ENCODE peak calls at places on chromosomes 2 and 18, in four cellular contexts. Y is HepG2, N is GM12878, V is WTC11. J is an unnamed sample.

GRCh38 chr2:111982822-111983221 is 72.2 kb upstream of the TMEM87B start:
- DNase-seq in Y (no peak), V (no peak), N (no peak), J (no peak)

GRCh38 chr2:101961287-101962242 is 30.2 kb upstream of the IL1R2 start:
- DNase-seq in N (no peak), V (no peak), Y (peak), J (no peak)

GRCh38 chr2:55087930-55088329 is 37.7 kb upstream of the RTN4 start:
- DNase-seq in Y (no peak), N (no peak), V (no peak), J (peak)

GRCh38 chr2:152200101-152200500 is 24.5 kb upstream of the STAM2 start:
- DNase-seq in V (no peak), Y (no peak), N (no peak), J (no peak)

GRCh38 chr2:207883002-207883780 is 113.5 kb upstream of the FZD5 start:
- DNase-seq in N (no peak), V (no peak), Y (no peak), J (no peak)

GRCh38 chr18:59303656-59304055 is 14.8 kb downstream of the CPLX4 start:
- DNase-seq in N (no peak), Y (no peak), V (no peak), J (no peak)

GRCh38 chr2:28352104-28352503 is 40.6 kb upstream of the FOSL2 start:
- DNase-seq in N (no peak), Y (no peak), V (no peak), J (no peak)

GRCh38 chr2:25664531-25665307 is 8.7 kb downstream of the DTNB start:
- DNase-seq in V (peak), N (no peak), Y (peak), J (peak)

GRCh38 chr2:121191191-121192170 is 93.5 kb downstream of the TFCP2L1 start:
- DNase-seq in Y (no peak), N (no peak), V (no peak), J (no peak)

GRCh38 chr2:159090514-159091201 is 122.2 kb downstream of the TANC1 start:
- DNase-seq in Y (no peak), N (peak), V (no peak), J (no peak)

GRCh38 chr18:55334875-55335274 is 253.1 kb downstream of the TCF4 start:
- DNase-seq in V (no peak), Y (no peak), N (no peak), J (no peak)

GRCh38 chr2:209525834-209526281 is 102.0 kb downstream of the MAP2 start:
- DNase-seq in Y (no peak), N (no peak), V (no peak), J (no peak)
- TF ChIP-seq NR2C2 in Y (no peak), N (no peak), V (no peak), J (no peak)

DNA sequence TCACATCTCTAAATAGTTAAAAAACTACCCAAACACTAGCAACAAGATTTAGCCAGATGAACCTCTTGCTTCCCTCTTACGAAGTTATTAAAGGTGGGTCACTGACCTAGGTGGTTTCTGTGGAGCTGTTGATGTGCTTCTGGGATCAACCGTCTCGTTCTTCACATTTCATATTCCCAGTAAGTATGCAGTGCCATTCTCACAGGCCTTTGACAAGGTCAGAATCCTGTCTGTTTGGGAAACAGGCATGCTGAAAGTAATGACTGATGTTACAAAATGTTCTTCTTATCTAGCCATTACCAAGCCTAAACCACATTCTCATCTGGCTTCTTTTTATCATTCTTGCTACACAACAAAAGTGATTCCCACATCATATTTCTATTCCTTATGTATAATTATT is 70.3 kb downstream of the WDR7 start:
- DNase-seq in N (no peak), Y (no peak), V (no peak), J (no peak)
- TF ChIP-seq NR2C2 in N (no peak), Y (no peak), V (no peak), J (no peak)

GRCh38 chr2:118202707-118203303 is 114.5 kb downstream of the INSIG2 start:
- DNase-seq in N (no peak), Y (peak), V (peak), J (peak)
- TF ChIP-seq NR2C2 in N (no peak), Y (no peak), V (no peak), J (no peak)

DNA sequence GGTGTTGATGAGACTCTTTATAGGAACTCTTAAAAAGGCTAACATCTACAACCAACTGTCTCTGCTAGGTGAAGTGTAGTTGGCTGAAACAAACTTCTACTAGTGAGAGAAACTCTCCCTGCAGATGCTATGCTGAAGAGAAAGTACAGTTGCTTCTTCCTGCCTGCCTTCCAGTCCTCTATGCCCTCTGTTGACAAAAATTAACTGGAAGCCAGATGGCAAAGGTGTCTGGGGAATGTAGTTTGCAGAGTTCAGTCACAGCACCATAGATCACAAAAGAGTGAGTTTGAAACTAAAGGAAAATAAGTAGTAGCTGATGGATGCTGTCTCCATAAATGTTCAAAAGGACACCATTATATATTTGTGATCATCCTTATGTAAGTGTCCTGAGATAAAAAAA is 958.8 kb upstream of the NRXN1 start:
- DNase-seq in Y (no peak), V (no peak), N (no peak), J (no peak)
- TF ChIP-seq NR2C2 in Y (no peak), V (no peak), N (no peak), J (no peak)

DNA sequence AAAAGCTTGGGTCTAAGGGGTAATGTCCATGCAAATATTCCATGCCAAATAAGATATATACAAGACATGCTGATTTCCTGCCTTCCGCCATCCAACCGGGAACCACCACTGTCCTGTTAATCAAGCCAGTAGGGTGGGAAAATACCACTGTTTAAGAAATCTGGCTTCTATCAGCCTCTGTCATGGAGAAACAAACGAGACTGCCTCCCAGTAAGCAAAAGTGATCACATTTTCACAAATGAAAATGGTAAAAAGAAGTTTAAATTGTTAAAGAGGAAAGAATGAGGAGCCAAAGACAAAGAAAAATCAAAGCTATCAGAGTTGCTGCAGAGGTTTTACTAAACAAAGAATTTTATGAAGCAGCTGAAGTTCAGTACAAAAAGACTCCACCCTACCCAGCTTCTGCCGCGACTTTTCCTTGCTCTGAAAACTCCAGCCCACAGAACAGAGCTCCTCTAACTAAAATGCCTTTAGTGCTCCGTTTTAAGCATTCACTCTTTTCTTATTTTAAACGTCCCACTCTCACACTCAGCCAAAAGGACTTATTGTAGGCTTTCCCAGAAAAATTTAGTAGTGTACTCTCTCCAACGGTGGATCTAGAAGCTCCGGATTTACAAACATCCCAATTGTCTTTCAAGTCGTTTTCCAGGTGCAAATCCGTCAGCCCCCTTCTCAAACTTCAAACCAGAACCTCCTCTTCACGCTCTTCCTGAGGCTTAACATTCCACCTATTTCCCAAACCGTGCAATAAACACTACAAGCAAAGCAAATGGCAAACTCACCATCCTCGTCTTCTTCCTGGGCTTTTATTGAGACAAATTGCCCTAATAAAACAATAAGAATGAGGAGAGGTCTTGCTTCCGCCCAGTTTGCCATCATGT is 595 bp downstream of the COL5A2 start:
- DNase-seq in V (no peak), N (no peak), Y (no peak), J (no peak)
- TF ChIP-seq NR2C2 in V (no peak), N (no peak), Y (no peak), J (no peak)

DNA sequence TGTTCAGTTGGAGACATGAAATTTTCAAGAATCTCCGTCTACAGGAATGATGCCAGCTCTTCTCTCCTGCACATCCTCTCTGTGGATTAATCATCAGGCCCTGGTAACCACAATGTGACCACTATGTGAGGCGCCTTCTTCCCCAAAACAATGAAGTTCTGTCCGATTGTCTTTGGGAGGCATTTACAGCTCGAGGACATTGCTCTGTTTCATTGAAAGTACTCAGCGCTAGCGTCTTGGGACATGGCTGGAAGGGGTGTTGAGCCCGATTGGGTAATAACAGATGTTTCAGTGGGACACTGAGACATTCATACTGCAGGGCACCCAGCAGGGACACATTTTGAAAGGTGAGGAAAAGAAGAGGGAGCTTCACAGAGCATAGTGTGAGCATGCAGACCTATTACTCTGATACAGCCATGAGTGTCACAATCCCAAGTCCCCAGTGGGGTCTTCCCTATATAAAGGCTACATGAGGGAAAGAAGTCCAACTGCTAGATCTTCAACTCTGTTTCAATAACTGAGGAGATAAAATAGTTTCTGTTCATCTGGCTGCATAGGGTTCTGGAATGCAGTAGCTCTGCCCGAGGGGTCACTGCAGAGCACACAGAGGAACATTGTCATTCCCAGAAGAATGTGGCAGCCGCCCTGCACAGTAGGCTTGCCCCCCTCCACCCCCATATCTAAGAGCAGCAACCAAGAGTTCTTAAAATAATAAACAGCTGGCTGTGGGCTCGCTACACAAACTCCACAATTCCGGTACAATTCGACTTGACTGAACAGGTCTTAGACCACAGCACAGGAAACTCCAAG is 237.3 kb downstream of the OSR1 start:
- DNase-seq in Y (peak), N (no peak), V (no peak), J (no peak)
- TF ChIP-seq NR2C2 in Y (no peak), N (no peak), V (no peak), J (no peak)

DNA sequence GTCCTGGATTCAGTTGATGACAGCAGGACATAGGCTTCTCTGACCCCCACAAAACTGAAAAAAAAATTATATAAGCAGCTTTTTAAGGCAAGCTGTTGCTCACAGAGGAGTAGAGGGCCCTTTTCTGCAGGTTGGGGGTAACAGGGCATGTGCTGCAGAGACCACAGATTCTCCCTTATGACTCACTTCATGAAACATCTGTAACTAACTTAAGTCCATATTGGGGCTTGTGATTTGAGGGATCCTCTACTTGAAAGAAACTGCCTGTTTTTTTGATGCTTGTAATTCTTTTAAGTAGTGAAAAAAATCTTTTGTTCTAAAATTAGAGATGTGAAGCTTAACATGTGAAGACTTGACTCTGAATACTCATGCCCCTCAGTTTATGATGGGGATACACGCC is 33.4 kb downstream of the XRCC5 start:
- DNase-seq in N (peak), Y (no peak), V (no peak), J (no peak)
- TF ChIP-seq NR2C2 in N (no peak), Y (no peak), V (no peak), J (no peak)

DNA sequence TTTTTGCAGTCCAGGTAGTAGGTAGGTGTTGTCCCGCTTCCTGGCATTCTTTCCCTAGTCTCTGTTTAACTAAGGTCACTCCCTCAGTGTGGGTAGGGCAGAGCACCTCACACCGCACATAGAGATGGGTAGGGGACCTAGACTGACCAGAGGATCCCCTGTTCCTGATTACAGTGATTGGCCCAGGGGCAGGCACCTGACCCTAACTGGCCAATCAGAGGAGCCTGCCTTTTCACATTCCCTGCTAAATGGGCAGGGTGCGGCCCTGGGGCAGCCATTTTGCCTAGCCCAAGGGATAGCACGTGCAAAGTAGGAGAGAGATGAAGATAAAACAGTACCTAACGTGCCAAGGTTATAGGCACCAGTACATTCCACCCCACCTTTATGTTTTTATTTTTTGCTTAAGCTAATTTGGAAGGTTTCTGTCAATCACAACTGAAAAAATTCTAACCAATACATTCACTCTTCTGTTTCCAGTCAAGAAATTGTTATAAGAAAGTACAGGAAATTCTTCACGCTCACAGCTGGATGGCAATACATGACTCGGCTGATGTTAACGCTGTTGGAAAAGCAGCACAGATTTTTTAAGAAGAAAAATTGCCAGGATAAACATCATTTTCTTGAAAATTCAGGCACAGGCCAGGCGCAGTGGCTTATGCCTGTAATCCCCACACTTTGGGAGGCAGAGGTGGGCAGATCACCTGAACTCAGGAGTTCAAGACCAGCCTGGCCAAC is 46.3 kb downstream of the STPG4 start:
- DNase-seq in V (no peak), N (no peak), Y (no peak), J (peak)
- TF ChIP-seq NR2C2 in V (no peak), N (no peak), Y (no peak), J (no peak)

GRCh38 chr2:189022492-189022891 is 48.3 kb downstream of the COL3A1 start:
- DNase-seq in V (no peak), N (no peak), Y (no peak), J (no peak)

GRCh38 chr2:189022002-189022401 is 47.8 kb downstream of the COL3A1 start:
- DNase-seq in Y (no peak), N (no peak), V (no peak), J (no peak)

GRCh38 chr2:189020179-189020578 is 46.0 kb downstream of the COL3A1 start:
- DNase-seq in Y (no peak), V (no peak), N (no peak), J (no peak)

GRCh38 chr2:189024861-189025618 is 50.9 kb downstream of the COL3A1 start:
- DNase-seq in N (no peak), Y (peak), V (peak), J (peak)
- TF ChIP-seq NR2C2 in N (no peak), Y (no peak), V (no peak), J (no peak)

J was measured in K562.